ENCODE peak calls at places on chromosomes 5 and 9, in four cellular contexts. G is endothelial cell, M is iPS-NIHi11, O is stomach. R is an unnamed sample.

GRCh38 chr5:61949680-61950435 is 356.1 kb upstream of the KIF2A start:
- DNase-seq in G (no peak), M (no peak), O (no peak), R (no peak)

GRCh38 chr5:138542120-138542955 is 698 bp downstream of the ETF1 start:
- DNase-seq in G (no peak), M (no peak), O (peak; percentile 27), R (no peak)

GRCh38 chr5:74866653-74867162 is 521 bp upstream of the FAM169A start:
- DNase-seq in G (peak; percentile 38), M (peak; percentile 46), O (no peak), R (peak; percentile 16)

GRCh38 chr5:61333351-61334223 is 1.5 kb downstream of the ZSWIM6 start:
- DNase-seq in G (peak; percentile 32), M (peak; percentile 36), O (peak; percentile 51), R (no peak)

GRCh38 chr9:114348906-114349482 is 19.3 kb downstream of the ORM2 start:
- DNase-seq in G (no peak), M (peak; percentile 86), O (no peak), R (no peak)

GRCh38 chr9:7370378-7370777 is 429.2 kb downstream of the DMAC1 start:
- DNase-seq in G (no peak), M (peak; percentile 14), O (no peak), R (no peak)

GRCh38 chr5:35924122-35924949 is 14.1 kb downstream of the CAPSL start:
- DNase-seq in G (no peak), M (no peak), O (no peak), R (no peak)

GRCh38 chr5:124747770-124748686 is 1.6 kb upstream of the ZNF608 start:
- DNase-seq in G (no peak), M (no peak), O (no peak), R (no peak)

GRCh38 chr5:72166070-72166979 is 59.0 kb downstream of the MAP1B start:
- DNase-seq in G (peak; percentile 27), M (no peak), O (no peak), R (peak; percentile 90)

GRCh38 chr9:121310571-121310970 is 42.6 kb downstream of the GSN start:
- DNase-seq in G (no peak), M (no peak), O (no peak), R (no peak)

GRCh38 chr5:132001647-132002561 is 9.6 kb downstream of the ACSL6 start:
- DNase-seq in G (no peak), M (peak; percentile 37), O (no peak), R (no peak)

GRCh38 chr9:7799234-7799933 is at the start of gene DMAC1:
- DNase-seq in G (peak; percentile 74), M (peak; percentile 84), O (peak; percentile 79), R (peak; percentile 95)

GRCh38 chr9:4341554-4341953 is 41.7 kb upstream of the GLIS3 start:
- DNase-seq in G (no peak), M (no peak), O (no peak), R (no peak)

GRCh38 chr5:10460252-10460906 is 18.7 kb downstream of the ROPN1L start:
- DNase-seq in G (no peak), M (peak; percentile 41), O (peak; percentile 70), R (no peak)

GRCh38 chr5:1185652-1186350 is 15.6 kb upstream of the SLC6A19 start:
- DNase-seq in G (no peak), M (no peak), O (peak; percentile 65), R (no peak)

GRCh38 chr5:125227333-125228075 is 481.1 kb upstream of the ZNF608 start:
- DNase-seq in G (peak; percentile 52), M (peak; percentile 51), O (no peak), R (no peak)